ENCODE peak calls at places on chromosomes 16 and 17, in four cellular contexts. J, F, C and M are unnamed samples.

GRCh38 chr16:66236301-66236700 is 130.2 kb upstream of the CDH5 start:
- DNase-seq in F (no peak), J (no peak), C (no peak), M (no peak)

GRCh38 chr17:32943647-32944191 is 15.8 kb downstream of the TMEM98 start:
- DNase-seq in J (no peak), F (no peak), C (peak), M (no peak)

GRCh38 chr16:19898924-19899604 is 14.4 kb upstream of the GPRC5B start:
- DNase-seq in C (no peak), F (no peak), J (peak), M (peak)

GRCh38 chr17:15351925-15352324 is 10.5 kb upstream of the TEKT3 start:
- DNase-seq in J (no peak), C (no peak), F (no peak), M (no peak)

GRCh38 chr17:49610883-49611584 is 35.4 kb downstream of the NXPH3 start:
- DNase-seq in F (no peak), J (no peak), C (peak), M (no peak)

GRCh38 chr16:50037791-50038190 is 12.8 kb downstream of the CNEP1R1 start:
- DNase-seq in J (no peak), F (no peak), C (no peak), M (no peak)

GRCh38 chr16:24309222-24309905 is 53.2 kb downstream of the CACNG3 start:
- DNase-seq in C (peak), J (no peak), F (no peak), M (no peak)

GRCh38 chr16:88672776-88673175 is 9.9 kb upstream of the MVD start:
- DNase-seq in C (no peak), F (no peak), J (peak), M (no peak)

GRCh38 chr16:35908942-35909341 is 2449.5 kb downstream of the TP53TG3F start:
- DNase-seq in J (no peak), C (no peak), F (no peak), M (no peak)

GRCh38 chr16:50067290-50067853 is 1.6 kb downstream of the HEATR3 start:
- DNase-seq in C (no peak), F (no peak), J (peak), M (peak)

GRCh38 chr16:53457670-53458069 is 23.4 kb downstream of the RBL2 start:
- DNase-seq in J (no peak), C (no peak), F (no peak), M (peak)

GRCh38 chr17:1464186-1464585 is 8.2 kb upstream of the CRK start:
- DNase-seq in J (no peak), F (no peak), C (no peak), M (no peak)

GRCh38 chr17:63537991-63538692 is 12.1 kb upstream of the DCAF7 start:
- DNase-seq in F (no peak), J (no peak), C (no peak), M (no peak)

GRCh38 chr16:87608400-87608985 is 6.2 kb downstream of the JPH3 start:
- DNase-seq in C (no peak), J (peak), F (peak), M (peak)

GRCh38 chr17:48915459-48916282 is 7.5 kb downstream of the UBE2Z start:
- DNase-seq in F (no peak), J (no peak), C (peak), M (peak)

GRCh38 chr17:14201087-14201486 is 35.6 kb downstream of the CDRT15 start:
- DNase-seq in F (no peak), C (no peak), J (no peak), M (no peak)

GRCh38 chr17:73503560-73503959 is 140.7 kb downstream of the SDK2 start:
- DNase-seq in J (no peak), C (no peak), F (no peak), M (no peak)

GRCh38 chr16:8854298-8854948 is 14.4 kb downstream of the CARHSP1 start:
- DNase-seq in F (no peak), J (no peak), C (no peak), M (no peak)

GRCh38 chr17:36072431-36073121 is 8.5 kb downstream of the CCL18 start:
- DNase-seq in F (peak), J (peak), C (no peak), M (peak)

GRCh38 chr17:7308625-7309433 is 1.4 kb downstream of the EIF5A start:
- DNase-seq in C (no peak), F (peak), J (peak), M (peak)

GRCh38 chr17:45432405-45433113 is at the start of gene ARHGAP27:
- DNase-seq in C (no peak), J (peak), F (no peak), M (no peak)

GRCh38 chr17:57645950-57646686 is 99.0 kb downstream of the CCDC182 start:
- DNase-seq in J (no peak), F (no peak), C (no peak), M (no peak)

GRCh38 chr17:61395983-61396585 is 3.6 kb upstream of the TBX2 start:
- DNase-seq in C (no peak), J (no peak), F (peak), M (no peak)

GRCh38 chr17:17824119-17824779 is 12.5 kb downstream of the SREBF1 start:
- DNase-seq in J (no peak), C (no peak), F (no peak), M (peak)

DNA sequence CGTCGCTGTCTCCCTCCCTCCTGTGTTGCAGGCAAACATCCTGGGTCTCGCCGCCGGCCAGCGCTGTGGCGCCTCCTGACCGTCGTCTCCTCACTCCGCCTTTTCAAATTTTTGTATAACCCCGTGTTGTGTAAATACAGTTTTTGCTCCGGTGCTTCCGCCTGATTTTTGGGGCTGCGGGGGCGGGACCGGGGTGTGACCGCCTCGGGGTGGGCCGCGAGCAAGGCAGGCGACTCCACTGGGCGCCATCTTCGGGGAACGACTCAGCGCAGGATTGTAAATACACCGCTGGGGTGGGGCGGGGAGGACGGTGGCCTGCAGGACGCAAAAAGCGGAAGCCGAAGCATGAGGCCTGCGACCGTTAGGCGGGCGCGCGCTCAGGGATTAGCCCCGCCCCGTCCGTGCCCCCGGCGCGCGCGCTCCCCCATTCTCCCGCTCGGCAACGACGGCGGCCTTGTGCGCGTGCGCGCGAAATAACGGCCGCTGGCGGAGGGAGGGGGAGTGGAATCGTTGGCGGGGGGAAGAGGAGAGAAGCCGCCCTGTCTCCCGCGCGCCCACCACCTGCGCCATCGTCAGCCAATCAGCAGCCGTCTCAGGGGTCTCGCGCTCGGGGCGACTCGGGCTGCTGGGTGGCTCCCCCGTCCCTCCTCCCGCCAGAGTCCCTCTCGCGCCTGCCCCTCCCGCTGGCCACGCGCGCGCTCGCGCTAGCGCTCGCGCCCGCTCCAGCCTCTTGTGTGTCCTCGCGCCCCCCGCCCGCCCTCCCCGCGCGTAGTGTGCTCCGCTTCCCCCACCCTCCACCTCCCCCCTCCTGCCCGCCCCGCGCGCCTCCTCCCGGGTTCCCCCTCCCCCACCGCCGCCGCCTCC is 865 bp upstream of the MAZ start:
- DNase-seq in F (peak), J (peak), C (no peak), M (peak)
- TF ChIP-seq CTCF in F (no peak), J (no peak), C (no peak), M (no peak)

GRCh38 chr17:76458580-76459490 is 5.9 kb upstream of the UBE2O start:
- DNase-seq in C (no peak), J (peak), F (peak), M (peak)
- TF ChIP-seq CTCF in C (peak), J (no peak), F (peak), M (peak)

DNA sequence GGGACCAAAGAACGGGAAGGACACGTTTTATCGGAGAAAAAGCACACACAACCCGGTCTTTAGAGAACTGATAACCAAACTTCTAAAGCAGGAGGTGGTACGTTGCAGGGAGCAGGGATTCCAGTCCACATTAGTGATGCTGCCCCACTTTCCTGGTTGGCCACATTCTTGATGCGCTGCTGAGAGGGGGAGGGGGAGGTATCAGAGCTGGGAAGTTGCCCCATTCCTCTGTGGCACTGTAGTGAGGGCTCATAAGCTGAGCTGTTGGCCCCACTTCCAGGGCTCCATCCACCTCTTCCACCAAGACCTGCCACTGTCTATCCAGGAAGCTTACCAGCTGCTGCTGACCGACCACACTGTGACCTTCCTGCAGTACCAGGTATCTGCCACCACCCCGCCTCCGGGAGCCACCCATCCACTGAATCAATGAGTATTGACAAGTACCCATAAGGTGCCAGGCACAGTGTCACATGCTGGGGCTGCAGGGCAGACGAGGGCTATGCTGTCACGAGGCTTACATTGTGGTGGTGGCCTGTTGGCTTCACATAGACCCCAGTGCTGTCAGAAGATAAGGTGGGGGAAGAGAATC is 1.0 kb downstream of the TSEN54 start:
- DNase-seq in J (no peak), F (no peak), C (no peak), M (no peak)
- TF ChIP-seq CTCF in J (peak), F (peak), C (no peak), M (no peak)

GRCh38 chr16:1450218-1450617 is 5.9 kb upstream of the CCDC154 start:
- DNase-seq in J (no peak), F (no peak), C (no peak), M (no peak)
- TF ChIP-seq CTCF in J (no peak), F (no peak), C (no peak), M (no peak)

GRCh38 chr16:77191259-77191969 is 424 bp downstream of the MON1B start:
- DNase-seq in C (no peak), J (no peak), F (no peak), M (peak)
- TF ChIP-seq CTCF in C (no peak), J (no peak), F (no peak), M (no peak)

DNA sequence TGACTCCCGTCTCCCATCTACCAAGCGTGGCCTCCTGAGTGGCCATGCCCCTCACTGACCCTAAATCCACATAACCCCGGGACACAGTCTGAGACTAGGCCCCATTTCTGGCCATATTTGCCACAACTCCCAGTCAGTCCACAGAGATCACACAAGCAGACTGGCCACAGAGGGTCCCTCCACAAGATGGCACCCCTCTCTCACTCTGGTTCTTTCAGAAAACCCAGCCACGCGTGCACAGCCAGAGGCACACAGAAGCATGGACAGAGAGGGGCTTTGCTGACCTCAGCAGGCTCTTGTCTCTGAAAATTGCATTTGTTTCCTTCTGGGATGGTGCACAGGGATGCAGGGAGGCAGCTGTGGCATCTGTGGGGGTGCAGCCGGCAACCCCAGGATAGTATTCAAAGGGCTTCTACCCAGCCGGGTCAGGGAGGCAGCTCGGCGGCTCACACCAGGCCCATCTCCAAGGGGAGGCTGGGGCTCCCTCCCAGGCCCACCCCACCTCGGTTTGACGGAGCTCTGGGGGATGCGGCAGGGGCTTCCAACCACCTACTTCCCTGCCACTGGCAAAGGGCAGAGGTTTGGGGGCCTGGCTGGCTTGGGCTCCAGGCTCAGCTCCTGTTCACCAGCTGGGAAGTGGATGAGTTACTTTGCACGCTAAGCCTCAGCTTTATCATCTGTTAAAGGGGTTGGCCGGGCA is 16.8 kb downstream of the DOC2B start:
- DNase-seq in F (peak), C (no peak), J (peak), M (peak)
- TF ChIP-seq CTCF in F (no peak), C (peak), J (no peak), M (peak)

GRCh38 chr17:40340880-40341807 is 23.4 kb downstream of the GJD3 start:
- DNase-seq in C (no peak), F (peak), J (peak), M (peak)
- TF ChIP-seq CTCF in C (peak), F (no peak), J (no peak), M (no peak)